ENCODE peak calls at places on chromosomes 3 and 15, in four cellular contexts. V is mesenchymal stem cell, P is ovary, Z is heart left ventricle. J is an unnamed sample.
A peak's percentile ranks its signal among the peaks of the same experiment; 100 is the strongest.

GRCh38 chr15:74730619-74731316 is 5.4 kb upstream of the CYP1A1 start:
- DNase-seq in V (peak; percentile 18), P (no peak), Z (no peak), J (no peak)

GRCh38 chr15:93520206-93520605 is 431.2 kb upstream of the RGMA start:
- DNase-seq in V (no peak), P (no peak), Z (no peak), J (no peak)

GRCh38 chr3:71453822-71454512 is 129.6 kb downstream of the FOXP1 start:
- DNase-seq in V (no peak), P (no peak), Z (no peak), J (no peak)

GRCh38 chr3:162719684-162720341 is 1223.2 kb downstream of the OTOL1 start:
- DNase-seq in V (peak; percentile 84), P (no peak), Z (no peak), J (no peak)

GRCh38 chr15:47326506-47326905 is 390.8 kb upstream of the SEMA6D start:
- DNase-seq in V (peak; percentile 72), P (no peak), Z (no peak), J (no peak)

GRCh38 chr15:70447927-70448698 is 315.2 kb downstream of the UACA start:
- DNase-seq in V (no peak), P (no peak), Z (peak; percentile 40), J (no peak)

GRCh38 chr3:158160958-158161357 is 51.1 kb downstream of the RSRC1 start:
- DNase-seq in V (peak; percentile 73), P (no peak), Z (no peak), J (no peak)

GRCh38 chr15:58038426-58039106 is 26.9 kb downstream of the ALDH1A2 start:
- DNase-seq in V (no peak), P (no peak), Z (no peak), J (no peak)

GRCh38 chr3:98779936-98780335 is 16.8 kb downstream of the ST3GAL6 start:
- DNase-seq in V (peak; percentile 82), P (no peak), Z (no peak), J (no peak)

GRCh38 chr15:69713726-69714559 is 261.3 kb downstream of the RPLP1 start:
- DNase-seq in V (no peak), P (no peak), Z (no peak), J (no peak)

GRCh38 chr3:151503074-151503473 is 42.2 kb upstream of the IGSF10 start:
- DNase-seq in V (no peak), P (no peak), Z (no peak), J (no peak)

GRCh38 chr15:62895905-62896316 is 146.6 kb upstream of the TPM1 start:
- DNase-seq in V (peak; percentile 95), P (no peak), Z (no peak), J (no peak)

GRCh38 chr15:73331501-73331900 is 37.3 kb downstream of the HCN4 start:
- DNase-seq in V (no peak), P (no peak), Z (no peak), J (no peak)

GRCh38 chr15:32898991-32899613 is 181.3 kb downstream of the GREM1 start:
- DNase-seq in V (no peak), P (no peak), Z (no peak), J (no peak)

GRCh38 chr3:45795882-45796765 is at the start of gene SLC6A20:
- DNase-seq in V (no peak), P (no peak), Z (no peak), J (peak; percentile 38)

GRCh38 chr3:194959217-194959616 is 273.5 kb downstream of the FAM43A start:
- DNase-seq in V (no peak), P (no peak), Z (no peak), J (peak; percentile 11)

GRCh38 chr15:73078722-73079121 is 26.5 kb downstream of the NEO1 start:
- DNase-seq in V (peak; percentile 91), P (no peak), Z (no peak), J (no peak)

DNA sequence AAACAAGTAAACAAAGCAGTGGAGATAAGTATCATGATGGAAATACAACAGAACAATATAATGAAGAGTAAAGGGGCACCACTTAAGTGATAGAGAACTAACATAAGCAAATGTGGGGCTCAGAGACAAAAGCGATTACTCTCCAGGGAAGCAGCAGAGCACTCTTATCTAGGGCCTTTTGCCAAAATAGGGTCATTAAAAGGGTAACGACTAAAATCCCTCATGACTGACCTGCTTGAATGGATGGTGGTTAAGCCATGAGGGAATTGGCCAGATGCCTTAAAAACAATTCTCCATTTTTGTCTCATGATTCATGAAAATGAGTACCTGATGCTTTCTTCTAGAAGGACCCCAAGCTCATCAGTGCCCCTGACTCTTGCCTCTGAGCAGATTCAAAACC is 3.2 kb upstream of the SLC7A14 start:
- DNase-seq in V (no peak), P (no peak), Z (no peak), J (no peak)
- H3K27ac ChIP-seq in V (no peak overlapping the region), P (no peak overlapping the region), Z (no peak overlapping the region), J (no peak overlapping the region)

GRCh38 chr15:40290540-40291087 is 7.8 kb upstream of the ANKRD63 start:
- DNase-seq in V (no peak), P (no peak), Z (no peak), J (no peak)
- H3K4me3 ChIP-seq in V (peak overlapping the region; percentile 63), P (peak overlapping the region; percentile 13), Z (peak overlapping the region; percentile 35), J (peak overlapping the region; percentile 74)

GRCh38 chr15:37016287-37016686 is 84.1 kb downstream of the MEIS2 start:
- DNase-seq in V (peak; percentile 82), P (peak; percentile 49), Z (peak; percentile 36), J (no peak)
- H3K27ac ChIP-seq in V (no peak overlapping the region), P (peak overlapping the region; percentile 74), Z (peak overlapping the region; percentile 87), J (peak overlapping the region; percentile 77)

DNA sequence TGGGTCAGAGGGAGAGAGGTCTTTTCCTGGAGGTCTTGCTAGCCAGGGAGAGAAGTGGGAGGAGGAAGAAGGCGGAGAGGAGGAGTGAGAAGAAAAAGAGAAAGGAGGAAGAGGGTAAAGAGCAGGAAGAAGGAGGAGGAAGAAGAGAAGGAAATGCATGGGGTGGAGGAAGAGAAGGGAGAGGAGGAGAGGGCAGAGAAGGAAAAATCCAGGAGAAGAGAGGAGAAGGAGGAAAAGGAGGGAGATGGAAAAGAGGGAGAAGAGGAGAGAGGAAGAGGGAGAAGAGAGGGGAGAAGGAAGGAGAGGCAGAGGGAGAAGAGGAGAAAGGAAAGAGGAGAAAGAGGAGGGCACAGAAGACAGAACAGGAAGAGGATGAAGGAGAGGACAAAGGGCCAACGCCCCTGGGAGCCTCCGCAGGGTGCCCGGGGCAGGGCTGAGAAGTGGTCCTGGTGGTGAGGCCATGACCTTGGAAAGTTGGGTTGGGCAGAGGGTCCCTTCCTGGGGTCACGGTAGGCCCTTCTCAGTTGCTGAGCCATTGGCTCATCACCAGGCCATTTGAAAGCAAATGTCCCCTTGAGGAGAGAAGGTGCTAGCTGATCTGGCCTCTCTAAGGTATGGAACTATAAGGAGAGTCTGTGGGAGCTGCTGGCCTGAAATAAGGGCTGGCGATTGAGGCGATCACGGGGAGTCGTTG is 1.2 kb upstream of the SEMA3F start:
- DNase-seq in V (no peak), P (no peak), Z (no peak), J (no peak)
- H3K4me3 ChIP-seq in V (no peak overlapping the region), P (no peak overlapping the region), Z (peak overlapping the region; percentile 75), J (peak overlapping the region; percentile 82)

GRCh38 chr15:98669638-98670037 is 21.3 kb downstream of the IGF1R start:
- DNase-seq in V (no peak), P (no peak), Z (no peak), J (no peak)

GRCh38 chr15:98674336-98674735 is 26.0 kb downstream of the IGF1R start:
- DNase-seq in V (no peak), P (no peak), Z (no peak), J (no peak)

GRCh38 chr15:98673133-98673532 is 24.8 kb downstream of the IGF1R start:
- DNase-seq in V (no peak), P (no peak), Z (no peak), J (no peak)

GRCh38 chr15:98668566-98669308 is 20.4 kb downstream of the IGF1R start:
- DNase-seq in V (peak; percentile 80), P (no peak), Z (no peak), J (no peak)

DNA sequence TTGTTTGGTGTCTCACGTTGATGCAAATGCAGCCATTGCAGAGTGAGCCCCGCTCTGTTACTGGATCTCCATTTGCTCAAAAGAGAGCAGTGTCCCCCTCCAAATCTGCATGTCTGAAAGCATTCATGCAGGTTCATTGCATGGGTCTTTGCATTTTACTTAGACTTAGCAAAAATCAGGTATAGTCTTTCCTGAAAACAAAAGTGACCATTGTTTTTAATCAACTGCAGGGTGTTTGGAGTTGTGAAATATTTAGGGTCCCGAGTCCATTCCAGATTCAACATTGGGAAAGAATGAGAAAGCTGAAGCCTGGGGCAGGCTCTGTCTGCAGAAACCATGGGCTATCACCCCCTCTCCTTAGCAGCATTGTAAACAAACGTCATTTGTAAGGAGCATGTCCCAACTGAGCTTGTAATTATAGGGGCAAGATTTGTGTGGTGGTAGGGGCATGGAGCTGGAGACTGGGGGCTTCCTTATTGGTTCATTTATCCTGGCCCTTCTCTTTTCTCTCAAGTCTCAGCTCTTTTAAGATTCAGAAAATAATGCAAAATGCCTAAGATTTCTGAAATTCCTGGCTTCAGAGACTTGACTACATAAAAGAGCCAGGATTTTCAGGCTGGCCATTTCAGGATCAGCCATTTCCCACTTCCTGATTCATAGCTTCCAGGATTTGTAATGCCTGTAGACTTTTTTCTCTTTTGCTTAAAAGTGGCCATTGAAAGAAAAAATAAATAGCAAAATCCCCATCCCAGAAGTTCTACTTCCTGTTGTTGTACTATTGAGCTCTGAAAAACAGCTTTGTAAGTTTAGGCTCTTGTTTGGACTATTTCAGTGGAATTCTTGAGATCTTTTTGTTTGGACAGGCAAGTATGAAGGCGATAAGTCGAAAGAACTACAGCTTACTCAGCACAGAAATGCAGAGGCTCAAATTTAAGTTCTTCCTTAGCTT is 23.0 kb downstream of the IGF1R start:
- DNase-seq in V (peak; percentile 81), P (no peak), Z (no peak), J (no peak)
- H3K27ac ChIP-seq in V (peak overlapping the region; percentile 84), P (peak overlapping the region; percentile 56), Z (peak overlapping the region; percentile 61), J (peak overlapping the region; percentile 78)

GRCh38 chr3:46845397-46845859 is 17.8 kb downstream of the MYL3 start:
- DNase-seq in V (peak; percentile 75), P (peak; percentile 82), Z (peak; percentile 88), J (no peak)

GRCh38 chr3:46846624-46847542 is 16.4 kb downstream of the MYL3 start:
- DNase-seq in V (no peak), P (peak; percentile 41), Z (peak; percentile 56), J (no peak)

GRCh38 chr3:46844851-46845250 is 18.4 kb downstream of the MYL3 start:
- DNase-seq in V (no peak), P (no peak), Z (peak; percentile 44), J (no peak)

GRCh38 chr3:46844397-46844796 is 18.8 kb downstream of the MYL3 start:
- DNase-seq in V (no peak), P (no peak), Z (no peak), J (no peak)

DNA sequence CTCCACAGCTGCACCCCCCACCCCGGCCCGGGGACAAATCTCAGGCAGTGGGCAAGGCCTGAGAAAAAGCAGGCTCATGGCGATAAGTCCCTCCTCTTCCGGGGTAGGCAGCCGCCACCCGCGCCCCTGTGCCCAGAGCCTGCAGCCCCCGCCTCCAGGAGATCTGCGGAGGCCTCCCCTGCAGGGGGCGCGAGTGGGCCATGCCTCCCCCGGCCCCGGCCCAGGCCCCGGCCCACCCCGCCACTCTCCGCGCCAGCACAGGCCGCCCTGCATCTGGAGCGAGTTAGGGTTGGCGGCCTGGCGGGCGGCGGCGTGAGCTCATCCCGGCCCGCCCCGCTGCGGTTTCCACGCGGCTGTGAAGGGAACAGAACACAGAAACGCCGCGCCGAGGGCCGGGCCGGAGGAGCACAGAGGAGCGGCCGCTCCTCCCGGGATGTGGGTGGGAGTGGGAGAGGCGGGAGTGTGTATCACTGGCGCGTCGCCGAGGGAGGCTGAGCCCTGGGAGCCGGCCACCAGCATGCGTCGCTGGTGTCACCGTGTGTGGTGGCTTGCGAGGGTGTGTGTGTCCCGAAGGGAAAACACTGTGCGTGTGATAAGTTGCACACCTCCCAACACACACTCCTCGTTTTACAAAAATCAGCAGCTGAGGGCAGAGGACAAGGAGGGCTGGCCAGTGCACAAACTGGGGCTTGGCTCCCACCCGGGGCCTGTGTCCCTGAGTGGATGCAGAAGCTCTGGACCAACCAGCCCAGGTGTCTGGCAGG is 17.2 kb downstream of the MYL3 start:
- DNase-seq in V (peak; percentile 74), P (peak; percentile 87), Z (peak; percentile 90), J (no peak)
- H3K4me3 ChIP-seq in V (peak overlapping the region; percentile 71), P (peak overlapping the region; percentile 52), Z (peak overlapping the region; percentile 61), J (peak overlapping the region; percentile 77)